ENCODE peak calls at places on chromosomes 3 and 15, in ten cellular contexts. One of them, this sample, is unnamed.
A peak's percentile ranks its signal among the peaks of the same experiment; 100 is the strongest.

GRCh38 chr3:151394611-151395010 is 10.1 kb upstream of the P2RY12 start:
- DNase-seq in RWPE1: no peak
- DNase-seq in BJ: no peak
- DNase-seq in progenitor cell of endocrine pancreas: no peak
- DNase-seq in WTC11: peak; percentile 12
- DNase-seq in fibroblast of lung: no peak
- DNase-seq in Peyer's patch: no peak
- DNase-seq in HFF-Myc: no peak
- DNase-seq in CD8-positive, alpha-beta T cell: no peak
- DNase-seq in cardiac muscle cell: no peak
- DNase-seq in this sample: no peak

GRCh38 chr3:22704571-22705354 is 498.4 kb upstream of the UBE2E2 start:
- DNase-seq in RWPE1: no peak
- DNase-seq in BJ: no peak
- DNase-seq in progenitor cell of endocrine pancreas: no peak
- DNase-seq in WTC11: no peak
- DNase-seq in fibroblast of lung: no peak
- DNase-seq in Peyer's patch: no peak
- DNase-seq in HFF-Myc: no peak
- DNase-seq in CD8-positive, alpha-beta T cell: no peak
- DNase-seq in cardiac muscle cell: no peak
- DNase-seq in this sample: no peak

GRCh38 chr15:25022233-25022632 is 67.4 kb downstream of the SNRPN start:
- DNase-seq in RWPE1: no peak
- DNase-seq in BJ: no peak
- DNase-seq in progenitor cell of endocrine pancreas: no peak
- DNase-seq in WTC11: no peak
- DNase-seq in fibroblast of lung: peak; percentile 75
- DNase-seq in Peyer's patch: no peak
- DNase-seq in HFF-Myc: no peak
- DNase-seq in CD8-positive, alpha-beta T cell: no peak
- DNase-seq in cardiac muscle cell: no peak
- DNase-seq in this sample: no peak

GRCh38 chr3:42216820-42217416 is 49.1 kb downstream of the CCK start:
- DNase-seq in RWPE1: no peak
- DNase-seq in BJ: no peak
- DNase-seq in progenitor cell of endocrine pancreas: no peak
- DNase-seq in WTC11: no peak
- DNase-seq in fibroblast of lung: peak; percentile 17
- DNase-seq in Peyer's patch: no peak
- DNase-seq in HFF-Myc: no peak
- DNase-seq in CD8-positive, alpha-beta T cell: peak; percentile 32
- DNase-seq in cardiac muscle cell: no peak
- DNase-seq in this sample: no peak

GRCh38 chr3:5037828-5038227 is 58.6 kb downstream of the BHLHE40 start:
- DNase-seq in RWPE1: no peak
- DNase-seq in BJ: no peak
- DNase-seq in progenitor cell of endocrine pancreas: no peak
- DNase-seq in WTC11: no peak
- DNase-seq in fibroblast of lung: no peak
- DNase-seq in Peyer's patch: no peak
- DNase-seq in HFF-Myc: no peak
- DNase-seq in CD8-positive, alpha-beta T cell: no peak
- DNase-seq in cardiac muscle cell: no peak
- DNase-seq in this sample: no peak

GRCh38 chr15:88623061-88623460 is 1.9 kb downstream of the AEN start:
- DNase-seq in RWPE1: peak; percentile 98
- DNase-seq in BJ: peak; percentile 45
- DNase-seq in progenitor cell of endocrine pancreas: no peak
- DNase-seq in WTC11: no peak
- DNase-seq in fibroblast of lung: peak; percentile 85
- DNase-seq in Peyer's patch: no peak
- DNase-seq in HFF-Myc: peak; percentile 51
- DNase-seq in CD8-positive, alpha-beta T cell: no peak
- DNase-seq in cardiac muscle cell: no peak
- DNase-seq in this sample: peak; percentile 86

GRCh38 chr3:74636981-74637380 is 22.5 kb upstream of the CNTN3 start:
- DNase-seq in RWPE1: no peak
- DNase-seq in BJ: no peak
- DNase-seq in progenitor cell of endocrine pancreas: no peak
- DNase-seq in WTC11: no peak
- DNase-seq in fibroblast of lung: peak; percentile 56
- DNase-seq in Peyer's patch: no peak
- DNase-seq in HFF-Myc: no peak
- DNase-seq in CD8-positive, alpha-beta T cell: no peak
- DNase-seq in cardiac muscle cell: no peak
- DNase-seq in this sample: no peak

GRCh38 chr15:56040081-56041035 is 46.9 kb upstream of the NEDD4 start:
- DNase-seq in RWPE1: peak; percentile 89
- DNase-seq in BJ: peak; percentile 82
- DNase-seq in progenitor cell of endocrine pancreas: no peak
- DNase-seq in WTC11: no peak
- DNase-seq in fibroblast of lung: peak; percentile 94
- DNase-seq in Peyer's patch: peak; percentile 58
- DNase-seq in HFF-Myc: peak; percentile 94
- DNase-seq in CD8-positive, alpha-beta T cell: no peak
- DNase-seq in cardiac muscle cell: no peak
- DNase-seq in this sample: no peak

GRCh38 chr3:142498397-142499180 is 50.8 kb upstream of the XRN1 start:
- DNase-seq in RWPE1: no peak
- DNase-seq in BJ: no peak
- DNase-seq in progenitor cell of endocrine pancreas: no peak
- DNase-seq in WTC11: no peak
- DNase-seq in fibroblast of lung: peak; percentile 37
- DNase-seq in Peyer's patch: no peak
- DNase-seq in HFF-Myc: no peak
- DNase-seq in CD8-positive, alpha-beta T cell: no peak
- DNase-seq in cardiac muscle cell: no peak
- DNase-seq in this sample: no peak

GRCh38 chr15:59349715-59350420 is 22.8 kb downstream of the MYO1E start:
- DNase-seq in RWPE1: peak; percentile 96
- DNase-seq in BJ: peak; percentile 69
- DNase-seq in progenitor cell of endocrine pancreas: no peak
- DNase-seq in WTC11: no peak
- DNase-seq in fibroblast of lung: peak; percentile 97
- DNase-seq in Peyer's patch: no peak
- DNase-seq in HFF-Myc: peak; percentile 63
- DNase-seq in CD8-positive, alpha-beta T cell: no peak
- DNase-seq in cardiac muscle cell: no peak
- DNase-seq in this sample: peak; percentile 63

DNA sequence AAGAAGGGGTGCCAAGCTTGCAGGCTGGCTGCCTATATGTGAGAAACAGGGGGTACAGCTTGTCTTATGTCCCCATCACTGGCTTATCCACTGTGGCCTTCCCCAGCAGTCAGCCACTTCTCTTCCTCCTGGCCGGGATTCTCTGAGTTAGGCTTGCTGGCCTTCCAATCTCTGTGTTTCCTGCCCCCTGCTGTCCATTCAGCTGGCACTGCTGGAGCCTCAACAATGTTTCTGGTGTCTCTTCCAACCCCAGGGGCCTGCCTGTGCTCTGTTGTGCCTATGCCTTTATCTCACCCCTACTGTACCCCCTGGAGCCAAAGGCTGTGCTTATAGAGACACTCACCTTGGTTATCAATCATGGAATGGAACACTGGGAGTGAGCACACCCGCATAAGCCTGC is 36.5 kb downstream of the ANAPC13 start:
- DNase-seq in RWPE1: peak; percentile 31
- DNase-seq in BJ: no peak
- DNase-seq in progenitor cell of endocrine pancreas: no peak
- DNase-seq in WTC11: peak; percentile 64
- DNase-seq in fibroblast of lung: no peak
- DNase-seq in Peyer's patch: no peak
- DNase-seq in HFF-Myc: no peak
- DNase-seq in CD8-positive, alpha-beta T cell: no peak
- DNase-seq in cardiac muscle cell: peak; percentile 44
- DNase-seq in this sample: no peak
- TF ChIP-seq CTCF in RWPE1: no peak
- TF ChIP-seq CTCF in BJ: peak; percentile 50
- TF ChIP-seq CTCF in progenitor cell of endocrine pancreas: peak; percentile 50
- TF ChIP-seq CTCF in WTC11: no peak
- TF ChIP-seq CTCF in fibroblast of lung: peak; percentile 31
- TF ChIP-seq CTCF in Peyer's patch: no peak
- TF ChIP-seq CTCF in HFF-Myc: peak; percentile 47
- TF ChIP-seq CTCF in CD8-positive, alpha-beta T cell: no peak
- TF ChIP-seq CTCF in cardiac muscle cell: peak; percentile 67
- TF ChIP-seq CTCF in this sample: no peak

DNA sequence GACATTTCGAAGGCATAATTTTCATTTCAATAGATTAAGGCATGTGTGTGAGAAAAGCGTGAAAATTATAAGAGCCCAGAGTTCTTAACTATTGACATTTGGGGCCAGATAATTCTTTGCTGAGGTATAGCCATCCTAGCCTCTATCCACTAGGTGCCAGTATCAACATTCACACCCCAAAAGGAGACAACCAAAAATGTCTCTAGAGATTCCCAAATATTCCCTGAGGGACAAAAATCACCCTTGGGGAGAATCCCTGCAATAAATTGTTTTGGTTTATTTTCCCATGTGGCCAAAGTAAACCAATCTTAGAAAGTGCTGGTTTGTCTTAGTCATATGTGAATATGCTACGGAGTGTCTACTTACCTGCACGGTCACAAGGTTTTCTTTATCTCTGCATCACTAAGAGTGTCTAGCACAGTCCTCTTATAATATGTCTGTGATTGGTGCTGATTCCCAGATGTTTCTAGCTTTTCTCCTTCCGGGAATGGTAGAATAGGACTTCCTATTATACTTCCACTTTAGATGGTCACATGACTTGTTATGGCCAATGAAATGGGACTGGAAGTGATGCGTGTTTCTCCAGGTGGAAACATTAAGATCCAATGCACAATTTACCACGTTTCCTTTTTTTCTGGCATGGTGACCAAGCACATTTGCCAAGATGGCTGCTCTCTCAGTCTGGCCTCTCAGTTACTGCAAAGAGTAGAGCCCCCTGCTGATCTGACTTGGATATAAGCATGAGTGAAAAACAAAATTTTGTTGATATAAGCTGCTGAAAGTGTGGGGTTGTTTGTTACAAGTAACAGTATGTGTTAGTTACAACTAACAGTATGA is 8.0 kb upstream of the KBTBD8 start:
- DNase-seq in RWPE1: no peak
- DNase-seq in BJ: no peak
- DNase-seq in progenitor cell of endocrine pancreas: no peak
- DNase-seq in WTC11: no peak
- DNase-seq in fibroblast of lung: peak; percentile 1
- DNase-seq in Peyer's patch: no peak
- DNase-seq in HFF-Myc: no peak
- DNase-seq in CD8-positive, alpha-beta T cell: no peak
- DNase-seq in cardiac muscle cell: no peak
- DNase-seq in this sample: no peak
- TF ChIP-seq CTCF in RWPE1: no peak
- TF ChIP-seq CTCF in BJ: peak; percentile 6
- TF ChIP-seq CTCF in progenitor cell of endocrine pancreas: peak; percentile 28
- TF ChIP-seq CTCF in WTC11: no peak
- TF ChIP-seq CTCF in fibroblast of lung: no peak
- TF ChIP-seq CTCF in Peyer's patch: peak; percentile 25
- TF ChIP-seq CTCF in HFF-Myc: peak; percentile 25
- TF ChIP-seq CTCF in CD8-positive, alpha-beta T cell: no peak
- TF ChIP-seq CTCF in cardiac muscle cell: peak; percentile 28
- TF ChIP-seq CTCF in this sample: peak; percentile 11

DNA sequence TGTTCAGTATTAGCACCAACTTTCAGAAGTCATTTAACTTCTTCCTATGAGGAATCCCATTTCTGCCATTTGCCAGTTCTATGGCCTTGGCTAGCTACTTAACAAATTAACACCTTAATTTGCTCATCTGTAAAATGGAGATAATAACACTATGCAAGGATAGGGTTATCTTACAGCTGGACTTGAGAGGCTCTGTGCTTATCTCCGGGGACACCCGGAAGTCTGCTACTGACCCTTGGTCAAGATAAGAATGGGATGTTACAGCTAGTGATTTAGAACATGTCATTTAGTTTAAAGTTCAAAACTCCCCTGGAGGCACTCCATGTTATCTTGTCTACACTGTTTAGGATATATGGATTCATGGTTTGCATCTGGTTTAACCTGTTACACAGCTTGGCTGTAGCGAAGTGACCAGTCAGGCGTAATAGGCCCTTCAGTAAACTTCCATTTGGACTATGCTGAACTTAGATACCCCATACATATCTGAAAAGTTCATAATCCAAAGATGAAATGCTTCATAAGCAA is 156.0 kb upstream of the CD96 start:
- DNase-seq in RWPE1: no peak
- DNase-seq in BJ: no peak
- DNase-seq in progenitor cell of endocrine pancreas: no peak
- DNase-seq in WTC11: no peak
- DNase-seq in fibroblast of lung: no peak
- DNase-seq in Peyer's patch: no peak
- DNase-seq in HFF-Myc: no peak
- DNase-seq in CD8-positive, alpha-beta T cell: no peak
- DNase-seq in cardiac muscle cell: no peak
- DNase-seq in this sample: no peak
- TF ChIP-seq CTCF in RWPE1: no peak
- TF ChIP-seq CTCF in BJ: no peak
- TF ChIP-seq CTCF in progenitor cell of endocrine pancreas: no peak
- TF ChIP-seq CTCF in WTC11: no peak
- TF ChIP-seq CTCF in fibroblast of lung: no peak
- TF ChIP-seq CTCF in Peyer's patch: no peak
- TF ChIP-seq CTCF in HFF-Myc: no peak
- TF ChIP-seq CTCF in CD8-positive, alpha-beta T cell: no peak
- TF ChIP-seq CTCF in cardiac muscle cell: no peak
- TF ChIP-seq CTCF in this sample: no peak

GRCh38 chr3:39156421-39156820 is 3.0 kb upstream of the CSRNP1 start:
- DNase-seq in RWPE1: no peak
- DNase-seq in BJ: no peak
- DNase-seq in progenitor cell of endocrine pancreas: no peak
- DNase-seq in WTC11: no peak
- DNase-seq in fibroblast of lung: no peak
- DNase-seq in Peyer's patch: no peak
- DNase-seq in HFF-Myc: no peak
- DNase-seq in CD8-positive, alpha-beta T cell: no peak
- DNase-seq in cardiac muscle cell: no peak
- DNase-seq in this sample: no peak

GRCh38 chr3:39153977-39154299 is 547 bp upstream of the CSRNP1 start:
- DNase-seq in RWPE1: no peak
- DNase-seq in BJ: no peak
- DNase-seq in progenitor cell of endocrine pancreas: no peak
- DNase-seq in WTC11: no peak
- DNase-seq in fibroblast of lung: no peak
- DNase-seq in Peyer's patch: no peak
- DNase-seq in HFF-Myc: no peak
- DNase-seq in CD8-positive, alpha-beta T cell: no peak
- DNase-seq in cardiac muscle cell: no peak
- DNase-seq in this sample: no peak

GRCh38 chr3:39157359-39157758 is 4.0 kb upstream of the CSRNP1 start:
- DNase-seq in RWPE1: no peak
- DNase-seq in BJ: no peak
- DNase-seq in progenitor cell of endocrine pancreas: no peak
- DNase-seq in WTC11: no peak
- DNase-seq in fibroblast of lung: no peak
- DNase-seq in Peyer's patch: no peak
- DNase-seq in HFF-Myc: no peak
- DNase-seq in CD8-positive, alpha-beta T cell: no peak
- DNase-seq in cardiac muscle cell: no peak
- DNase-seq in this sample: no peak

GRCh38 chr3:39150803-39151631 is 2.4 kb downstream of the CSRNP1 start:
- DNase-seq in RWPE1: peak; percentile 82
- DNase-seq in BJ: peak; percentile 82
- DNase-seq in progenitor cell of endocrine pancreas: no peak
- DNase-seq in WTC11: peak; percentile 71
- DNase-seq in fibroblast of lung: peak; percentile 98
- DNase-seq in Peyer's patch: peak; percentile 69
- DNase-seq in HFF-Myc: peak; percentile 95
- DNase-seq in CD8-positive, alpha-beta T cell: peak; percentile 73
- DNase-seq in cardiac muscle cell: peak; percentile 79
- DNase-seq in this sample: peak; percentile 88

GRCh38 chr3:39154323-39155021 is 1.1 kb upstream of the CSRNP1 start:
- DNase-seq in RWPE1: no peak
- DNase-seq in BJ: no peak
- DNase-seq in progenitor cell of endocrine pancreas: no peak
- DNase-seq in WTC11: peak; percentile 86
- DNase-seq in fibroblast of lung: peak; percentile 33
- DNase-seq in Peyer's patch: peak; percentile 59
- DNase-seq in HFF-Myc: no peak
- DNase-seq in CD8-positive, alpha-beta T cell: no peak
- DNase-seq in cardiac muscle cell: no peak
- DNase-seq in this sample: no peak
- TF ChIP-seq CTCF in RWPE1: no peak
- TF ChIP-seq CTCF in BJ: no peak
- TF ChIP-seq CTCF in progenitor cell of endocrine pancreas: no peak
- TF ChIP-seq CTCF in WTC11: no peak
- TF ChIP-seq CTCF in fibroblast of lung: no peak
- TF ChIP-seq CTCF in Peyer's patch: no peak
- TF ChIP-seq CTCF in HFF-Myc: no peak
- TF ChIP-seq CTCF in CD8-positive, alpha-beta T cell: no peak
- TF ChIP-seq CTCF in cardiac muscle cell: no peak
- TF ChIP-seq CTCF in this sample: no peak